ENCODE peak calls at places on chromosomes 6 and 20, in eight cellular contexts. I, X, N, D, C, Y, H and T are unnamed samples. For H3K4me1, the result is how much of the 10 kb centered on the place peaks cover.

GRCh38 chr6:37916149-37916548 is 96.6 kb downstream of the ZFAND3 start:
- DNase-seq in I (no peak), X (no peak), N (no peak), D (no peak), C (no peak), Y (no peak), H (no peak), T (no peak)

GRCh38 chr6:150291968-150292710 is 76.7 kb upstream of the IYD start:
- DNase-seq in I (no peak), X (no peak), N (no peak), D (no peak), C (no peak), Y (no peak), H (no peak), T (no peak)

GRCh38 chr6:30103630-30104179 is 9.2 kb downstream of the TRIM31 start:
- DNase-seq in I (no peak), X (no peak), N (no peak), D (no peak), C (no peak), Y (no peak), H (no peak), T (no peak)

GRCh38 chr6:83822629-83823169 is 30.5 kb upstream of the RIPPLY2 start:
- DNase-seq in I (no peak), X (no peak), N (no peak), D (no peak), C (no peak), Y (no peak), H (no peak), T (no peak)

GRCh38 chr6:166369741-166370140 is 13.0 kb downstream of the MPC1 start:
- DNase-seq in I (no peak), X (no peak), N (no peak), D (no peak), C (no peak), Y (no peak), H (no peak), T (no peak)

GRCh38 chr6:169427856-169428255 is 174.2 kb upstream of the THBS2 start:
- DNase-seq in I (peak), X (no peak), N (no peak), D (no peak), C (no peak), Y (no peak), H (peak), T (peak)

GRCh38 chr20:52012093-52012492 is 179.5 kb downstream of the ZFP64 start:
- DNase-seq in I (no peak), X (no peak), N (no peak), D (no peak), C (no peak), Y (no peak), H (no peak), T (no peak)

GRCh38 chr6:121645100-121645745 is 209.8 kb downstream of the GJA1 start:
- DNase-seq in I (peak), X (no peak), N (no peak), D (no peak), C (no peak), Y (no peak), H (no peak), T (no peak)

GRCh38 chr6:81806793-81807565 is 54.5 kb upstream of the TENT5A start:
- DNase-seq in I (no peak), X (no peak), N (no peak), D (no peak), C (no peak), Y (no peak), H (no peak), T (no peak)

GRCh38 chr6:32255212-32256153 is 31.6 kb upstream of the NOTCH4 start:
- DNase-seq in I (peak), X (peak), N (peak), D (no peak), C (peak), Y (peak), H (peak), T (peak)

GRCh38 chr6:31053873-31054272 is 43.6 kb downstream of the MUC22 start:
- DNase-seq in I (no peak), X (no peak), N (peak), D (no peak), C (no peak), Y (no peak), H (no peak), T (no peak)

GRCh38 chr20:62571667-62572344 is 70.5 kb upstream of the SLCO4A1 start:
- DNase-seq in I (no peak), X (no peak), N (no peak), D (no peak), C (no peak), Y (no peak), H (peak), T (no peak)

GRCh38 chr6:158471339-158471738 is 88.6 kb upstream of the TMEM181 start:
- DNase-seq in I (no peak), X (no peak), N (no peak), D (no peak), C (no peak), Y (no peak), H (no peak), T (no peak)

GRCh38 chr6:152293404-152293803 is 343.8 kb downstream of the SYNE1 start:
- DNase-seq in I (no peak), X (no peak), N (peak), D (no peak), C (no peak), Y (no peak), H (no peak), T (peak)

GRCh38 chr6:44223471-44224153 is at the start of gene SLC29A1:
- DNase-seq in I (peak), X (peak), N (peak), D (no peak), C (peak), Y (peak), H (peak), T (peak)

GRCh38 chr6:44221291-44221960 is 2.0 kb upstream of the SLC29A1 start:
- DNase-seq in I (peak), X (peak), N (peak), D (no peak), C (peak), Y (peak), H (peak), T (peak)

GRCh38 chr6:44222987-44223470 is 366 bp upstream of the SLC29A1 start:
- DNase-seq in I (no peak), X (no peak), N (peak), D (no peak), C (no peak), Y (no peak), H (no peak), T (no peak)

GRCh38 chr6:44221961-44222335 is 1.4 kb upstream of the SLC29A1 start:
- DNase-seq in I (no peak), X (no peak), N (no peak), D (no peak), C (no peak), Y (no peak), H (no peak), T (no peak)

DNA sequence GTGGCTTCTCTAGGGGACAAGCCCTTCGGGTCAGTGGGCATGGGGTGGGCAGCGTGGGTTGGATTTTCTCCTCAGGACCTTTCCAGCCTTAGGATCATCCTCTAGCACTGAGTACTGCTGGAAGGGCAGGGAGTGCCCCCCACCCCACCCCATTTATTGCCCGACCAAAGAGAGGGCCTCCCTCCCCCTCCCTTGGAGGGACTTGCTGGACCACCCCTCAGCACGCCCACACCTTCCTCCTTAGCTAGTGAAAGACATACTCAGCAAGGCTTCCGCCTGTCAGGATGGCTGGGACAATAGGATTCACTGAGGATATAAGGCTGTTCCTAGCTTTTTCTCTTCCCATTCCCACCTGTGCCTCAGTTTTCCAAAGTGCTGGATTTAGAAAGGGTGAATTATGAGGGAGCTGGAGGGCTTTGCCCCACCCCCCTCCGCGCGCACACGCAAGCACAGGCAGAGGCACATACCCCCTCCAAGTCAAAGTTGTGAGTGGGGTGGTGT is 859 bp upstream of the SLC29A1 start:
- DNase-seq in I (no peak), X (no peak), N (no peak), D (no peak), C (no peak), Y (no peak), H (no peak), T (no peak)
- H3K27ac ChIP-seq in I (no peak), X (no peak), N (peak), D (peak), C (peak), Y (no peak), H (no peak), T (peak)

GRCh38 chr20:1961374-1961773 is 32.5 kb downstream of the PDYN start:
- DNase-seq in I (no peak), X (no peak), N (no peak), D (no peak), C (no peak), Y (no peak), H (no peak), T (no peak)

GRCh38 chr20:1968958-1969357 is 24.9 kb downstream of the PDYN start:
- DNase-seq in I (no peak), X (no peak), N (no peak), D (no peak), C (no peak), Y (no peak), H (no peak), T (no peak)

GRCh38 chr20:1964061-1964460 is 29.8 kb downstream of the PDYN start:
- DNase-seq in I (no peak), X (no peak), N (no peak), D (no peak), C (no peak), Y (no peak), H (no peak), T (no peak)

GRCh38 chr20:1964659-1965405 is 29.0 kb downstream of the PDYN start:
- DNase-seq in I (no peak), X (no peak), N (no peak), D (no peak), C (no peak), Y (no peak), H (peak), T (no peak)

DNA sequence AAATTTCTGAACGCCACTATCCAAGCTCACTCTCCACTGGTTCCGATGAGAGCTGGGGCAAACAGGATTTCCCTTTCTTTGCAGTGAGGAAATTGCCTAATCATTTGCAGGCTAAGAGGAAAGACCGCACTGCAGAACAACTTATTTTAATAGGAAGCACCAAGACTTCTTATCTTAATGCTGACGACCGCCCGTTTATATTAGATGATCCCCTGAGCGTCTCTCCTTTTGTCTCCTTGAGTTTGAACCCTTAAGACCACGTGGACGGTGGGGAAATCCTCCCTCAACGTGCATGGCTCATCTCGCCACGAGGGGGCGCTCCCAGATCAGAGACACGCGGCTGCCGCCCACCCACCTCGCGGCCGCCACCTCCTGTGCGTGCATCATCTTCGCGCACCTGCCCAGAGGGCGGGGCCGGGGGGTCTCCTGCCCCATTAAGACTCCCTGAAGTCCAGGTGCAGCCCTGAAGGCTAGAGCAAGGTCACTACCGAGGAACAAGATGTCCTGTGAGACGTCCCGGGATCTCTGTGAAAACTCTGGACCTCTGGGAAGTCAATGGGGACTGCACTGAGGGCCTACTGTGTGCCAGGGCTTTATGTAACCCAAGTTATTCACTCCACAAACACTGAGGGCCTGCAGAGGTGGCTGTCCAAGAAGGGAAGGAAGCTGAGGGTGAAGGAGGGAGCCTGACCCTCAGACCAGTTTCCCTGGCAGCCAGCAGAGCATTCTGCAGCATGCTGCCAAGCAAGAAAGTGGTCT is 28.2 kb downstream of the PDYN start:
- DNase-seq in I (peak), X (peak), N (peak), D (no peak), C (peak), Y (peak), H (peak), T (peak)
- H3K4me3 ChIP-seq in I (peak), X (peak), N (no peak), D (no peak), C (peak), Y (no peak), H (no peak), T (no peak)

GRCh38 chr20:1761116-1761515 is 103.5 kb upstream of the SIRPG start:
- DNase-seq in I (peak), X (no peak), N (no peak), D (no peak), C (no peak), Y (no peak), H (peak), T (no peak)
- H3K4me1 ChIP-seq in I (under half), X (under half), N (under half), D (under half), C (under half), Y (under half), H (under half), T (under half)

DNA sequence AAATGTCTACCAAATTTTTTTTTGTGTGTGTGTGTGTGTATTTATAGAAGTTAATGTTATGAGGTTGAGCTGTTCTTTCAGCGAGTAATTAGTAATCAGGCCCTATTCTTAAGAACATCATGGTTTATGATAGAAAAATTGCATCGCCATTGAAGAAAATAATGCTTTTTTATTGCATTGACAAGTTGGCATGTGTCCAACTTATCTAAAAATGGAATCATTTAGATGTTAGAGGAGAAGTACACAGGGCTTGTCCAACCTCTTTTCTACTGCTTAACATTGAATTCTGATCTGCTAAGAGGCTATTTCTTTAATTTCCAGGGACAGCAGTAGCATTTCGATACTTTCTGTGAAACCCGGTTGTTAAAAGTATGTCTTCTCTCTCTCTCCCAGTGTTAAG is 61.6 kb upstream of the ADGRG6 start:
- DNase-seq in I (no peak), X (no peak), N (no peak), D (no peak), C (no peak), Y (no peak), H (no peak), T (no peak)
- H3K27ac ChIP-seq in I (no peak), X (no peak), N (no peak), D (no peak), C (no peak), Y (no peak), H (no peak), T (no peak)

DNA sequence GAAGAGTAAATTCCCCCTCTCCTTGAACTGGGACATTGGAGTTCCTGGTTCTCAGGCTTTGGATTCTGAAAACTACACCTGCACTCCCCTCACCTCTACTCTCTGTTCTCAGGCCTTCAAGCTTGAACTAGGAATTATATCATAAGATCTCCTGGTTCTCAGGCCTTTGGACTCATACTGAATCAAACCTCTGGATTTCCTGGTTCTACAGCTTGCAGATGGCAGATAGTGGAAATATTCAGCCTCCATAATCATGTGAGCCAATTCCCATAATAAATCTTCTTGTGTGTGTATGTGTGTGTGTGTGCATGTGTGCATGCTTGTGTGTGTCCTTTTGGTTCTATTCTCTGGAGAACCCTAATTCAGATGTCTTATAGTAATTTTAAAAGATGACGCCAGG is 12.7 kb upstream of the CHD6 start:
- DNase-seq in I (no peak), X (no peak), N (no peak), D (no peak), C (no peak), Y (no peak), H (no peak), T (no peak)
- H3K4me3 ChIP-seq in I (no peak), X (no peak), N (no peak), D (no peak), C (no peak), Y (no peak), H (no peak), T (no peak)

GRCh38 chr6:131951576-131952230 is 531 bp upstream of the CCN2 start:
- DNase-seq in I (peak), X (no peak), N (no peak), D (no peak), C (no peak), Y (no peak), H (no peak), T (no peak)
- H3K4me1 ChIP-seq in I (under half), X (under half), N (under half), D (under half), C (under half), Y (under half), H (under half), T (under half)